ENCODE peak calls at places on chromosomes 6 and 20, in seven cellular contexts. A is cardiac muscle cell; T is naive thymus-derived CD4-positive, alpha-beta T cell; O is astrocyte of the spinal cord; D is left ventricle myocardium inferior; Q is ovary; I is prostate gland. L is an unnamed sample.

GRCh38 chr6:129317931-129318820 is 391.8 kb downstream of the ARHGAP18 start:
- DNase-seq in A (peak), T (no peak), O (peak), D (no peak), Q (no peak), I (no peak), L (no peak)

GRCh38 chr6:109236140-109237081 is 141.1 kb downstream of the CEP57L1 start:
- DNase-seq in A (no peak), T (peak), O (no peak), D (no peak), Q (no peak), I (no peak), L (no peak)

GRCh38 chr6:170057034-170057734 is 233.7 kb downstream of the DLL1 start:
- DNase-seq in A (no peak), T (no peak), O (no peak), D (no peak), Q (no peak), I (no peak), L (no peak)

GRCh38 chr6:118649918-118650499 is 1.4 kb downstream of the CEP85L start:
- DNase-seq in A (peak), T (no peak), O (no peak), D (no peak), Q (no peak), I (no peak), L (no peak)

GRCh38 chr6:25973923-25974555 is 11.4 kb downstream of the TRIM38 start:
- DNase-seq in A (no peak), T (no peak), O (no peak), D (no peak), Q (no peak), I (no peak), L (no peak)

GRCh38 chr6:20866940-20867630 is 332.8 kb downstream of the CDKAL1 start:
- DNase-seq in A (no peak), T (no peak), O (peak), D (no peak), Q (no peak), I (no peak), L (no peak)

GRCh38 chr6:20211941-20212391 is 303 bp downstream of the MBOAT1 start:
- DNase-seq in A (peak), T (no peak), O (no peak), D (no peak), Q (no peak), I (peak), L (peak)

GRCh38 chr6:39568896-39569295 is 156.3 kb downstream of the KIF6 start:
- DNase-seq in A (peak), T (no peak), O (peak), D (no peak), Q (no peak), I (no peak), L (no peak)

GRCh38 chr6:113719056-113719455 is 138.1 kb upstream of the MARCKS start:
- DNase-seq in A (no peak), T (no peak), O (no peak), D (no peak), Q (no peak), I (no peak), L (no peak)

GRCh38 chr20:35502352-35502751 is 27.1 kb downstream of the C20orf173 start:
- DNase-seq in A (no peak), T (no peak), O (no peak), D (no peak), Q (no peak), I (no peak), L (no peak)

GRCh38 chr6:122620428-122620827 is 10.2 kb downstream of the PKIB start:
- DNase-seq in A (no peak), T (no peak), O (no peak), D (no peak), Q (no peak), I (no peak), L (no peak)

GRCh38 chr20:35264755-35265154 is 13.2 kb downstream of the MMP24OS start:
- DNase-seq in A (no peak), T (no peak), O (no peak), D (no peak), Q (no peak), I (no peak), L (no peak)

GRCh38 chr6:158926429-158926828 is 73.6 kb downstream of the RSPH3 start:
- DNase-seq in A (peak), T (no peak), O (peak), D (no peak), Q (no peak), I (no peak), L (no peak)

GRCh38 chr6:40440083-40440482 is 147.1 kb downstream of the LRFN2 start:
- DNase-seq in A (peak), T (no peak), O (no peak), D (no peak), Q (no peak), I (no peak), L (no peak)

GRCh38 chr6:36838896-36839818 is at the start of gene CPNE5:
- DNase-seq in A (no peak), T (peak), O (no peak), D (peak), Q (no peak), I (no peak), L (no peak)

GRCh38 chr6:10310826-10311225 is 104.0 kb downstream of the TFAP2A start:
- DNase-seq in A (no peak), T (no peak), O (no peak), D (no peak), Q (no peak), I (peak), L (no peak)

GRCh38 chr20:38106461-38106860 is 58.6 kb downstream of the TGM2 start:
- DNase-seq in A (no peak), T (no peak), O (no peak), D (no peak), Q (no peak), I (no peak), L (no peak)

GRCh38 chr20:40197744-40198143 is 491.3 kb downstream of the MAFB start:
- DNase-seq in A (peak), T (no peak), O (peak), D (no peak), Q (no peak), I (no peak), L (no peak)

GRCh38 chr20:991850-992249 is 10.3 kb downstream of the RSPO4 start:
- DNase-seq in A (no peak), T (no peak), O (no peak), D (no peak), Q (no peak), I (no peak), L (no peak)

GRCh38 chr20:45963059-45964011 is 8.7 kb downstream of the ZNF335 start:
- DNase-seq in A (peak), T (no peak), O (peak), D (no peak), Q (peak), I (no peak), L (peak)

GRCh38 chr20:25739615-25740320 is 43.1 kb upstream of the ZNF337 start:
- DNase-seq in A (peak), T (no peak), O (peak), D (no peak), Q (no peak), I (no peak), L (peak)
- H3K4me3 ChIP-seq in A (no peak), T (no peak), O (no peak), D (no peak), Q (no peak), I (no peak), L (no peak)

GRCh38 chr6:13694562-13694961 is 17.1 kb downstream of the RANBP9 start:
- DNase-seq in A (no peak), T (no peak), O (no peak), D (no peak), Q (no peak), I (no peak), L (no peak)
- H3K4me3 ChIP-seq in A (no peak), T (no peak), O (no peak), D (no peak), Q (no peak), I (no peak), L (no peak)

GRCh38 chr6:73262701-73263569 is at the start of gene KHDC1:
- DNase-seq in A (peak), T (peak), O (peak), D (peak), Q (peak), I (peak), L (peak)

GRCh38 chr6:73258721-73259120 is 4.3 kb downstream of the KHDC1 start:
- DNase-seq in A (no peak), T (no peak), O (no peak), D (no peak), Q (no peak), I (no peak), L (no peak)

GRCh38 chr6:73263570-73263909 is 544 bp upstream of the KHDC1 start:
- DNase-seq in A (peak), T (no peak), O (no peak), D (no peak), Q (no peak), I (no peak), L (no peak)

GRCh38 chr6:73264446-73264845 is 1.4 kb upstream of the KHDC1 start:
- DNase-seq in A (no peak), T (no peak), O (no peak), D (no peak), Q (no peak), I (peak), L (no peak)
- H3K4me3 ChIP-seq in A (no peak), T (no peak), O (no peak), D (no peak), Q (no peak), I (no peak), L (no peak)

DNA sequence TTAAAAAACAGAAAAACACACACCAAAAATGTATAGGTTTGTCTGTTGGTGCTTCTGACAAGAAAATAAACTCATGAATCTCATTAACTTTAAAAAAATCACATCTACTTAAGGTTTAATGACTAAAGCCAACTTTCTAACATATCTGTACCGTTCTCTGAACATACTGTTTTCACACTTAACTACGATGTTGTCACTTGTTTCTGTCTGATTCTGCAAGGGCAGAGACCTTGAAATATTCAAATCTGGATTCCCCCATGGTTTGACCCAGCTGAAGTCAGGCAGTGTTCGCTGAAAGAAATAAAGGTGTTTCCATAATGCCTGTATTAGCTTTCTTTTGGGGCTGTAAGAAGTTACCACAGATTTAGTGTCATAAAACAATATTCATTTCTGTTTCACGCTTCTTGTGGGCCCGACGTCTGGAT is 2.7 kb upstream of the ASXL1 start:
- DNase-seq in A (no peak), T (no peak), O (peak), D (no peak), Q (no peak), I (no peak), L (no peak)
- H3K4me3 ChIP-seq in A (no peak), T (no peak), O (no peak), D (no peak), Q (no peak), I (no peak), L (no peak)

DNA sequence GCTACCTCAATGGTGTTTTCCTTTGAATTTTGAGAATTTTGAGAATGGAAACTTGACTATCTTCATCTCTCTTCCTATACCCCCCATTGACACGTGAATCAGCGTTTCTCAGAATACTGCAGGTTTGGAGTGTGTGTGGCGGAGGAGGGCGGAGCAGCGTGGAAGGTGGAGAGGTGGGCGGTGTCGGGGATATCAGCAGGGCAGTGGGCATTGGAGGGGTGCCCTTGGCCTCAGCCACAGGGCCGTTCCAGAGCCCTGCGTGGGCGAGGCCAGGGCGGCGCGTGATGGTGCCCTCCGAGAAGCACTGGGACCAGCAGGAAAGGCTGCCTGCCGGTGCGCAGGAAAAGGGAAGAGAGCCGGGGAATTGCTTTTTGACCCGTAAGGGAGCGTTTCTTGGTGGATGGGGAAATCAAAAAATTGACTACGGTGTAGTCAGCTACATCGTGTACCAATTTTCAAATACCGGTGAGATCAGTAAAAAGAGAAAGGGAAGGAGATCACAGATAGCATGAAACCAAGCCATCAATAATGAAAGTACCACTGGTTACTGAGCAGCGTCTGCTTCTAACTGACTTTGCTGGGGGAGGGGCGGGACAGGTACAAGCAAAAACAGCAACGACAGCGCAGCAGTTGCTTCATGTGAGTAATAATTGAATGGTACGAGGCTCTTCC is 82.7 kb upstream of the DUSP22 start:
- DNase-seq in A (no peak), T (no peak), O (no peak), D (no peak), Q (no peak), I (no peak), L (peak)
- H3K4me3 ChIP-seq in A (no peak), T (peak), O (no peak), D (no peak), Q (no peak), I (no peak), L (peak)

DNA sequence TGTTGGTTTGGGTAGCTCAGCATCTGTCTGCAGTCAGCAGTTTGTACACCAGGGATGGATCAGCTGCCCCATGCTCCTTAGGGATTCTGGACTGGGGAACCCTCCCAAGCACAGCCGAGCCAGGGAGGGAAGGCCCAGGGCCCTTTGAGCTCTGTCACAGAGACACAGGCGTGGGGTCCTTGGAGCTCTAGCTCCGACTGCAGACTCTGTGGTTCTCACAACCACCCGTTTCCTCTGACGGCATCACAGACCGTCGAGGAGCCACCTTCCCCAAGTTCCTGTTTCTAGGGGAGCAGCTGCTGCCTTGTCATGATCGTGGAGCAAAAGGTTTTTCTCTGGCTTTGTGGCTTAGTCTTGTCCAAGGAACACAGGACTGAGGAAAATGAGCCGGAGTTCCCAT is at the start of gene SLA2:
- DNase-seq in A (no peak), T (peak), O (no peak), D (no peak), Q (no peak), I (no peak), L (peak)
- H3K4me3 ChIP-seq in A (no peak), T (peak), O (no peak), D (no peak), Q (no peak), I (no peak), L (peak)